ENCODE peak calls at places on chromosomes 11 and 22, in ten cellular contexts. T is fibroblast of the aortic adventitia, A is lower lobe of right lung, C is fibroblast of lung, O is AG04450, P is astrocyte of the spinal cord, K is osteoblast, F is SK-N-SH, E is cardiac muscle cell, N is IMR-90. X is an unnamed sample.

GRCh38 chr11:7901319-7901854 is 29.7 kb downstream of the OR10A6 start:
- DNase-seq in F (no peak), K (no peak), P (no peak), C (no peak), O (no peak), E (no peak), T (no peak), A (no peak), N (no peak), X (no peak)

GRCh38 chr11:11780843-11781242 is 60.9 kb upstream of the USP47 start:
- DNase-seq in T (no peak), N (no peak), P (no peak), A (no peak), C (no peak), F (no peak), K (no peak), O (no peak), E (no peak), X (no peak)

GRCh38 chr11:117295438-117296137 is 4.4 kb downstream of the BACE1-AS start:
- DNase-seq in O (no peak), C (no peak), P (no peak), A (no peak), F (no peak), E (no peak), N (no peak), T (no peak), K (no peak), X (no peak)

GRCh38 chr22:39610766-39611165 is 40.2 kb downstream of the CACNA1I start:
- DNase-seq in C (no peak), O (no peak), N (no peak), T (no peak), F (no peak), P (no peak), K (peak; percentile 30), A (no peak), E (no peak), X (no peak)

GRCh38 chr22:49023879-49024774 is 803.5 kb downstream of the BRD1 start:
- DNase-seq in T (no peak), O (no peak), E (no peak), P (no peak), K (peak; percentile 45), A (peak; percentile 25), C (no peak), N (no peak), F (no peak), X (no peak)

GRCh38 chr11:8566613-8567210 is 27.3 kb downstream of the STK33 start:
- DNase-seq in C (peak; percentile 34), E (peak; percentile 62), O (no peak), A (no peak), T (peak; percentile 71), N (peak; percentile 48), F (peak; percentile 14), K (no peak), P (peak; percentile 68), X (peak; percentile 49)

GRCh38 chr11:46856605-46857339 is 10.7 kb upstream of the CKAP5 start:
- DNase-seq in K (no peak), P (no peak), F (no peak), T (no peak), E (no peak), O (no peak), A (no peak), N (no peak), C (no peak), X (no peak)

GRCh38 chr11:48078661-48079060 is 98.3 kb downstream of the PTPRJ start:
- DNase-seq in E (peak; percentile 40), N (peak; percentile 19), T (peak; percentile 56), A (no peak), C (peak; percentile 34), F (no peak), O (no peak), K (no peak), P (no peak), X (no peak)

GRCh38 chr11:67631427-67631826 is 1.7 kb upstream of the NUDT8 start:
- DNase-seq in O (no peak), P (no peak), C (no peak), A (peak; percentile 52), K (peak; percentile 67), E (no peak), N (no peak), T (no peak), F (no peak), X (no peak)

GRCh38 chr11:129077191-129077590 is 114.9 kb downstream of the ARHGAP32 start:
- DNase-seq in O (no peak), E (no peak), K (no peak), N (no peak), A (no peak), P (no peak), C (no peak), T (no peak), F (no peak), X (no peak)

GRCh38 chr22:47369431-47370015 is 607.1 kb downstream of the TBC1D22A start:
- DNase-seq in K (no peak), N (no peak), O (no peak), E (no peak), T (no peak), P (no peak), C (no peak), A (no peak), F (no peak), X (no peak)

DNA sequence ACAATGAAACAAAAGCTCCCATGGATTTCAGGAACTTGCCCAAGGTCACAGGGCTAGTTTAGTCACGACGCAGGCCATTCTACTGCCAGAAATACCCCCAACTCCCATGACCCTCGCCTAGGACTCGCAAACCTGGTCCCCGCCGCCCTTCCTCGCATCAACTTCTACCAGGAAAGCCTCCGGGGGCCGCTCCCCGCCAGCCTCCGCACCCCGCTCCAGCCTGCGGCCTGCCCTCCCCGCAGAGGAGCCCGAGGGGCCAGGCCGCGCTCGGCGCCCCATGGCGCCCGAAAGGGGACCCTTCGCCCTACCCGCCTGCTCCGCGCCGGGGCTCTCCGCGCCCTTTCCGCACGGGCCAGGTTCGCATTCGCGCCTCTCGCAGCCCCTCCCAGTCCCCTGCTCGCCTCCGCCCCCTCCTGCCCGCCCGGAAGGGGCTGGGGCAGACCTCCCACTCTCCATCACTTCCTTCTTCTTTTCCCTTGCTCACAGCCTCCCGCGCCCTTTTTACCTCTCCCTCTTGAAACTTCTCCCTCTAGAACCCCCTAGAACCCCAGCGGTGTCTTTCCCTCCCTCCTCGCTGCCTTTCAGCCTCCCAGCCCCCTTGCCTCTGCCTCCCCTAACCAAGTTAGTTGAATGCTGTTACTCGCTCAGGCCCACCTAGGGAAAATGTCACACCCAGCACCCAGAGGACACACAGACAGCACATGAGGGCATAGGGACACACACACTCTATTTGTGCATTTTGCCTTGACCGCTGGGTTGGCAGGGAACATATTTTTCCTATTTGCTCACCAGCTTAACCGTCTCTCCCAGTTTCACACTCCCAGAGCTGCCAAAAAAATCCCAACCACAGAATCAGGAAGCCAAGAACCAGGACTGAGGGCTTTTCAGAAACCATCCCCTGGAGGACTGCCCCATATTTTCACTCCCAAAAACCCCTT is at the start of gene SLC43A3:
- DNase-seq in A (peak; percentile 80), T (peak; percentile 97), N (peak; percentile 82), P (peak; percentile 86), K (peak; percentile 89), F (peak; percentile 80), E (peak; percentile 96), O (no peak), C (peak; percentile 92), X (peak; percentile 89)
- H3K4me3 ChIP-seq in A (peak within 1 kb of the TSS; percentile 64), T (peak within 1 kb of the TSS; percentile 66), N (peak within 1 kb of the TSS; percentile 33), P (peak within 1 kb of the TSS; percentile 45), K (peak within 1 kb of the TSS; percentile 69), F (no peak within 1 kb of the TSS), E (peak within 1 kb of the TSS; percentile 21), O (peak within 1 kb of the TSS; percentile 60), C (peak within 1 kb of the TSS; percentile 74), X (peak within 1 kb of the TSS; percentile 71)

GRCh38 chr11:79371152-79371551 is 69.7 kb downstream of the TENM4 start:
- DNase-seq in N (no peak), E (no peak), P (no peak), C (peak; percentile 16), F (no peak), A (no peak), T (no peak), O (no peak), K (no peak), X (no peak)
- TF ChIP-seq CTCF in N (no peak), E (no peak), P (peak; percentile 15), C (no peak), F (no peak), A (no peak), T (no peak), O (no peak), K (no peak), X (no peak)

GRCh38 chr11:65616575-65617001 is 1.0 kb downstream of the PCNX3 start:
- DNase-seq in E (no peak), N (no peak), O (no peak), F (no peak), T (no peak), C (no peak), A (no peak), P (no peak), K (no peak), X (peak; percentile 37)

GRCh38 chr11:65615950-65616574 is 486 bp downstream of the PCNX3 start:
- DNase-seq in C (peak; percentile 15), F (peak; percentile 89), P (no peak), E (peak; percentile 31), T (no peak), N (no peak), A (no peak), O (no peak), K (peak; percentile 97), X (peak; percentile 66)

GRCh38 chr11:65618763-65619162 is 3.2 kb downstream of the PCNX3 start:
- DNase-seq in O (no peak), K (no peak), C (no peak), E (no peak), N (no peak), T (no peak), F (no peak), A (no peak), P (no peak), X (no peak)

GRCh38 chr11:65617990-65618751 is 2.6 kb downstream of the PCNX3 start:
- DNase-seq in A (no peak), O (no peak), C (no peak), E (no peak), P (no peak), N (no peak), T (no peak), K (no peak), F (no peak), X (no peak)

GRCh38 chr11:65617136-65617850 is 1.7 kb downstream of the PCNX3 start:
- DNase-seq in A (no peak), N (no peak), C (no peak), O (no peak), T (no peak), E (no peak), F (no peak), K (no peak), P (no peak), X (no peak)
- H3K4me3 ChIP-seq in A (peak overlapping the region; percentile 95), N (no peak overlapping the region), C (peak overlapping the region; percentile 81), O (peak overlapping the region; percentile 91), T (peak overlapping the region; percentile 74), E (peak overlapping the region; percentile 51), F (peak overlapping the region; percentile 68), K (peak overlapping the region; percentile 83), P (peak overlapping the region; percentile 78), X (peak overlapping the region; percentile 71)

GRCh38 chr11:122754553-122755322 is 83.6 kb upstream of the CRTAM start:
- DNase-seq in F (no peak), T (no peak), E (peak; percentile 30), N (no peak), P (no peak), C (no peak), A (no peak), K (no peak), O (no peak), X (peak; percentile 50)
- TF ChIP-seq CTCF in F (peak; percentile 56), T (peak; percentile 44), E (peak; percentile 60), N (peak; percentile 20), P (peak; percentile 43), C (no peak), A (peak; percentile 39), K (peak; percentile 37), O (peak; percentile 40), X (peak; percentile 57)

X was measured in GM12865.